ENCODE peak calls at places on chromosomes 3 and 15, in four cellular contexts. U is stomach, E is transverse colon, T is IMR-90. K is an unnamed sample. For H3K4me1, the result is how much of the 10 kb centered on the place peaks cover.

GRCh38 chr3:100662113-100662823 is 47.0 kb upstream of the TFG start:
- DNase-seq in U (no peak), E (no peak), T (peak), K (no peak)

GRCh38 chr3:28575748-28576589 is 227.3 kb upstream of the AZI2 start:
- DNase-seq in U (peak), E (no peak), T (no peak), K (peak)

GRCh38 chr3:27677554-27677953 is 44.6 kb downstream of the EOMES start:
- DNase-seq in U (no peak), E (no peak), T (peak), K (peak)

GRCh38 chr3:45224824-45225464 is 1.1 kb downstream of the TMEM158 start:
- DNase-seq in U (peak), E (peak), T (peak), K (peak)

GRCh38 chr3:148861277-148861869 is 3.7 kb upstream of the CPA3 start:
- DNase-seq in U (no peak), E (no peak), T (peak), K (no peak)

GRCh38 chr3:155441026-155441425 is 147.5 kb upstream of the STRIT1 start:
- DNase-seq in U (no peak), E (no peak), T (no peak), K (no peak)

GRCh38 chr15:86231864-86232801 is 152.5 kb downstream of the AGBL1 start:
- DNase-seq in U (no peak), E (peak), T (no peak), K (no peak)

GRCh38 chr3:56125358-56126005 is 342.8 kb downstream of the ERC2 start:
- DNase-seq in U (no peak), E (no peak), T (peak), K (peak)

GRCh38 chr15:82688691-82689090 is 21.0 kb downstream of the AP3B2 start:
- DNase-seq in U (no peak), E (no peak), T (no peak), K (no peak)

GRCh38 chr15:35931942-35932341 is 386.0 kb upstream of the DPH6 start:
- DNase-seq in U (no peak), E (no peak), T (no peak), K (no peak)

GRCh38 chr3:122973893-122974615 is 53.5 kb downstream of the SEMA5B start:
- DNase-seq in U (no peak), E (no peak), T (no peak), K (no peak)

GRCh38 chr3:60774617-60775016 is 476.6 kb downstream of the FHIT start:
- DNase-seq in U (no peak), E (no peak), T (no peak), K (no peak)

GRCh38 chr3:109731639-109732473 is 394.5 kb upstream of the DPPA4 start:
- DNase-seq in U (peak), E (peak), T (peak), K (no peak)

GRCh38 chr15:45346381-45346780 is 32.0 kb downstream of the GATM start:
- DNase-seq in U (no peak), E (no peak), T (no peak), K (no peak)

GRCh38 chr15:68220489-68220888 is 9.0 kb downstream of the CLN6 start:
- DNase-seq in U (peak), E (no peak), T (no peak), K (no peak)

GRCh38 chr15:92429378-92430066 is 35.8 kb downstream of the ST8SIA2 start:
- DNase-seq in U (no peak), E (no peak), T (peak), K (no peak)

GRCh38 chr3:191008074-191008473 is 145.6 kb upstream of the GMNC start:
- DNase-seq in U (no peak), E (no peak), T (no peak), K (no peak)

GRCh38 chr3:42220436-42220835 is 45.5 kb downstream of the CCK start:
- DNase-seq in U (no peak), E (no peak), T (no peak), K (no peak)

GRCh38 chr3:174331095-174331802 is 527.9 kb upstream of the NAALADL2 start:
- DNase-seq in U (no peak), E (no peak), T (no peak), K (no peak)

GRCh38 chr15:41961014-41961518 is 11.3 kb downstream of the EHD4 start:
- DNase-seq in U (no peak), E (no peak), T (no peak), K (no peak)

GRCh38 chr15:75649848-75650247 is 2.1 kb downstream of the SNX33 start:
- DNase-seq in U (no peak), E (no peak), T (no peak), K (no peak)

GRCh38 chr3:186473166-186473565 is 71.0 kb downstream of the CRYGS start:
- DNase-seq in U (no peak), E (no peak), T (no peak), K (no peak)

GRCh38 chr3:124771083-124771445 is 40.8 kb downstream of the UMPS start:
- DNase-seq in U (no peak), E (no peak), T (no peak), K (no peak)

GRCh38 chr3:53708001-53708621 is 138.1 kb downstream of the CHDH start:
- DNase-seq in U (peak), E (no peak), T (no peak), K (no peak)

GRCh38 chr3:50226888-50227389 is 9.1 kb upstream of the GNAI2 start:
- DNase-seq in U (peak), E (peak), T (no peak), K (no peak)

GRCh38 chr3:186461141-186461540 is 83.0 kb downstream of the CRYGS start:
- DNase-seq in U (no peak), E (no peak), T (peak), K (no peak)

GRCh38 chr3:908839-909238 is 184.0 kb upstream of the CNTN6 start:
- DNase-seq in U (no peak), E (no peak), T (no peak), K (no peak)

GRCh38 chr3:194687638-194688206 is 2.0 kb downstream of the FAM43A start:
- DNase-seq in U (peak), E (peak), T (peak), K (peak)

GRCh38 chr3:32175607-32176197 is 62.8 kb upstream of the CMTM8 start:
- DNase-seq in U (peak), E (peak), T (peak), K (no peak)

GRCh38 chr15:40815042-40815678 is 7.9 kb upstream of the DNAJC17 start:
- DNase-seq in U (peak), E (no peak), T (no peak), K (no peak)

GRCh38 chr3:25707268-25707928 is 42.7 kb upstream of the TOP2B start:
- DNase-seq in U (no peak), E (no peak), T (no peak), K (no peak)

GRCh38 chr15:64532515-64532914 is 72.1 kb downstream of the ZNF609 start:
- DNase-seq in U (no peak), E (no peak), T (no peak), K (no peak)

GRCh38 chr3:60490992-60491391 is 760.3 kb downstream of the FHIT start:
- DNase-seq in U (no peak), E (no peak), T (no peak), K (no peak)

GRCh38 chr3:158977497-158977896 is 175.6 kb downstream of the MFSD1 start:
- DNase-seq in U (no peak), E (no peak), T (no peak), K (no peak)

GRCh38 chr3:157369712-157370447 is 66.8 kb upstream of the PTX3 start:
- DNase-seq in U (no peak), E (no peak), T (no peak), K (no peak)

GRCh38 chr3:95813261-95813660 is 1001.1 kb upstream of the EPHA6 start:
- DNase-seq in U (no peak), E (no peak), T (no peak), K (no peak)

GRCh38 chr3:56269755-56270154 is 198.5 kb downstream of the ERC2 start:
- DNase-seq in U (no peak), E (no peak), T (no peak), K (no peak)

GRCh38 chr3:59237121-59237520 is 187.3 kb upstream of the CFAP20DC start:
- DNase-seq in U (no peak), E (no peak), T (peak), K (no peak)

GRCh38 chr15:30979457-30979856 is 12.0 kb downstream of the MTMR10 start:
- DNase-seq in U (no peak), E (no peak), T (no peak), K (no peak)

GRCh38 chr3:71064288-71064975 is 519.1 kb downstream of the FOXP1 start:
- DNase-seq in U (peak), E (peak), T (peak), K (peak)
- TF ChIP-seq POLR2A in U (no peak), E (peak), T (peak), K (peak)

GRCh38 chr3:41198046-41198445 is 1.3 kb upstream of the CTNNB1 start:
- DNase-seq in U (no peak), E (no peak), T (no peak), K (no peak)

GRCh38 chr3:41198950-41199865 is at the start of gene CTNNB1:
- DNase-seq in U (peak), E (peak), T (peak), K (peak)

GRCh38 chr3:41198526-41198925 is 779 bp upstream of the CTNNB1 start:
- DNase-seq in U (peak), E (peak), T (no peak), K (peak)

GRCh38 chr3:41200669-41201021 is 1.3 kb downstream of the CTNNB1 start:
- DNase-seq in U (no peak), E (peak), T (peak), K (no peak)

GRCh38 chr3:41199866-41200668 is 762 bp downstream of the CTNNB1 start:
- DNase-seq in U (no peak), E (peak), T (no peak), K (peak)
- H3K4me1 ChIP-seq in U (under half), E (under half), T (under half), K (under half)

GRCh38 chr15:73926191-73927002 is at the start of gene LOXL1:
- DNase-seq in U (peak), E (peak), T (peak), K (peak)
- TF ChIP-seq POLR2A in U (no peak), E (peak), T (peak), K (peak)

GRCh38 chr3:7282988-7283387 is 422.1 kb downstream of the GRM7 start:
- DNase-seq in U (no peak), E (no peak), T (no peak), K (no peak)

GRCh38 chr3:7285502-7285901 is 424.6 kb downstream of the GRM7 start:
- DNase-seq in U (no peak), E (no peak), T (no peak), K (no peak)

GRCh38 chr3:7275396-7275795 is 414.5 kb downstream of the GRM7 start:
- DNase-seq in U (no peak), E (no peak), T (no peak), K (no peak)

GRCh38 chr3:7280318-7280717 is 419.4 kb downstream of the GRM7 start:
- DNase-seq in U (no peak), E (no peak), T (no peak), K (no peak)
- H3K4me1 ChIP-seq in U (under half), E (under half), T (under half), K (under half)

DNA sequence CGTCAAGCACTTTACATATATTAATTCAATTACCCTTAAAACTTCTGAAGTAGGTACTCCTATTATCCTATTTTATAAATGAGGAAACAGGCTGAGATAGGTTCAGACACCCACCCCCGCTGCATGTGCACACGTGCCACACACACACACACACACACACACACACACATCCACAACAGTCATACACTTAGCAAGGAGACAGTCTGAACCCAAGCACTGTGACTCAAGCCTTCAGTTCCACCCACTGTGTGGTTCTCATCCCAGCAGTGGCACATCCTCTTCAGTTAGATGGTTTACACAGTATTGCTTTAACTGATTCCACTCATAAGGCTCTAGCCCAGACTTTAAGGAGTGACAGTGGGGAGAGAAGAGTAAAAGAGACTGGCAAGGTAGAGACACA is 91.1 kb upstream of the FGF7 start:
- DNase-seq in U (no peak), E (no peak), T (peak), K (no peak)
- TF ChIP-seq POLR2A in U (no peak), E (no peak), T (no peak), K (no peak)

GRCh38 chr3:66484106-66484857 is 16.5 kb downstream of the LRIG1 start:
- DNase-seq in U (no peak), E (no peak), T (no peak), K (no peak)
- H3K4me1 ChIP-seq in U (half or more), E (half or more), T (under half), K (half or more)

GRCh38 chr15:63497642-63498100 is 6.7 kb upstream of the USP3 start:
- DNase-seq in U (peak), E (peak), T (no peak), K (no peak)
- TF ChIP-seq POLR2A in U (no peak), E (no peak), T (no peak), K (no peak)

GRCh38 chr15:66679657-66680108 is 22.4 kb upstream of the SMAD6 start:
- DNase-seq in U (peak), E (no peak), T (peak), K (no peak)
- H3K4me1 ChIP-seq in U (under half), E (under half), T (under half), K (under half)